ENCODE peak calls at places on chromosomes 16 and 17, in six cellular contexts. C, H, S, V, L and W are unnamed samples.

GRCh38 chr17:43559161-43559816 is 13.1 kb upstream of the ETV4 start:
- DNase-seq in C (no peak), H (no peak), S (no peak), V (no peak), L (no peak), W (no peak)

GRCh38 chr16:14181371-14182050 is 110.4 kb downstream of the MRTFB start:
- DNase-seq in C (no peak), H (no peak), S (peak; percentile 50), V (no peak), L (no peak), W (peak; percentile 75)

GRCh38 chr17:46002311-46002972 is 3.4 kb downstream of the STH start:
- DNase-seq in C (peak; percentile 72), H (peak; percentile 62), S (peak; percentile 20), V (no peak), L (peak; percentile 80), W (peak; percentile 69)

GRCh38 chr17:81931557-81932332 is 4.2 kb upstream of the MAFG start:
- DNase-seq in C (no peak), H (no peak), S (no peak), V (no peak), L (no peak), W (no peak)

GRCh38 chr17:21010705-21011596 is 31.9 kb downstream of the USP22 start:
- DNase-seq in C (no peak), H (no peak), S (no peak), V (no peak), L (no peak), W (no peak)

GRCh38 chr17:18967806-18968744 is 16.1 kb downstream of the SLC5A10 start:
- DNase-seq in C (no peak), H (no peak), S (no peak), V (no peak), L (no peak), W (no peak)

GRCh38 chr16:17063156-17063555 is 407.6 kb downstream of the XYLT1 start:
- DNase-seq in C (no peak), H (no peak), S (no peak), V (no peak), L (no peak), W (no peak)

GRCh38 chr16:12602811-12603698 is 200.6 kb downstream of the CPPED1 start:
- DNase-seq in C (no peak), H (no peak), S (no peak), V (no peak), L (no peak), W (no peak)

GRCh38 chr17:40319651-40320550 is 10.9 kb downstream of the RARA start:
- DNase-seq in C (peak; percentile 80), H (no peak), S (no peak), V (no peak), L (no peak), W (no peak)

GRCh38 chr16:50458694-50459271 is 89.4 kb upstream of the NKD1 start:
- DNase-seq in C (no peak), H (no peak), S (no peak), V (no peak), L (no peak), W (no peak)

GRCh38 chr17:71828182-71828596 is 292.6 kb upstream of the SOX9 start:
- DNase-seq in C (no peak), H (no peak), S (peak; percentile 24), V (peak; percentile 88), L (peak; percentile 20), W (no peak)

GRCh38 chr16:86732621-86733297 is 154.4 kb downstream of the FOXL1 start:
- DNase-seq in C (no peak), H (no peak), S (no peak), V (no peak), L (no peak), W (no peak)

GRCh38 chr17:7744416-7744815 is 26.9 kb downstream of the DNAH2 start:
- DNase-seq in C (no peak), H (no peak), S (no peak), V (no peak), L (no peak), W (no peak)

GRCh38 chr16:86664518-86665318 is 86.4 kb downstream of the FOXL1 start:
- DNase-seq in C (no peak), H (peak; percentile 95), S (peak; percentile 84), V (no peak), L (no peak), W (peak; percentile 95)

GRCh38 chr17:51056813-51057510 is 63.7 kb downstream of the SPAG9 start:
- DNase-seq in C (peak; percentile 13), H (peak; percentile 46), S (peak; percentile 69), V (no peak), L (peak; percentile 34), W (peak; percentile 71)

GRCh38 chr17:64097196-64097936 is 32.6 kb downstream of the ERN1 start:
- DNase-seq in C (no peak), H (no peak), S (no peak), V (no peak), L (no peak), W (no peak)

GRCh38 chr17:58621174-58621573 is 70.7 kb downstream of the TEX14 start:
- DNase-seq in C (no peak), H (no peak), S (no peak), V (no peak), L (no peak), W (no peak)

GRCh38 chr16:4940719-4941118 is 3.8 kb upstream of the PPL start:
- DNase-seq in C (no peak), H (no peak), S (no peak), V (no peak), L (no peak), W (no peak)

GRCh38 chr16:16861546-16861945 is 482.6 kb downstream of the NPIPA7 start:
- DNase-seq in C (peak; percentile 43), H (peak; percentile 58), S (peak; percentile 10), V (no peak), L (peak; percentile 53), W (peak; percentile 52)

GRCh38 chr17:60392845-60393702 is 1.1 kb upstream of the USP32 start:
- DNase-seq in C (no peak), H (peak; percentile 59), S (no peak), V (peak; percentile 42), L (no peak), W (peak; percentile 60)

GRCh38 chr16:48201515-48202201 is 42.4 kb upstream of the LONP2 start:
- DNase-seq in C (no peak), H (no peak), S (no peak), V (no peak), L (no peak), W (no peak)

GRCh38 chr17:45098869-45099616 is 33.3 kb downstream of the PLCD3 start:
- DNase-seq in C (peak; percentile 67), H (peak; percentile 50), S (peak; percentile 40), V (no peak), L (peak; percentile 91), W (peak; percentile 99)

GRCh38 chr16:17921357-17921978 is 415.1 kb downstream of the NPIPA8 start:
- DNase-seq in C (peak; percentile 34), H (peak; percentile 15), S (no peak), V (no peak), L (peak; percentile 35), W (peak; percentile 14)

GRCh38 chr17:76523084-76524037 is 14.1 kb downstream of the CYGB start:
- DNase-seq in C (peak; percentile 75), H (peak; percentile 78), S (no peak), V (peak; percentile 33), L (peak; percentile 92), W (peak; percentile 75)

GRCh38 chr16:89060207-89060794 is 33.4 kb upstream of the ACSF3 start:
- DNase-seq in C (no peak), H (no peak), S (no peak), V (no peak), L (no peak), W (no peak)